ENCODE peak calls at places on chromosomes 16 and 17, in four cellular contexts. V, W, N and Y are unnamed samples.

GRCh38 chr16:90019543-90020259 is 445 bp upstream of the DBNDD1 start:
- DNase-seq in V (no peak), W (no peak), N (peak; percentile 85), Y (peak; percentile 49)

GRCh38 chr16:54993496-54993895 is 62.8 kb downstream of the IRX5 start:
- DNase-seq in V (no peak), W (no peak), N (no peak), Y (no peak)

GRCh38 chr17:47275245-47275984 is 21.8 kb downstream of the ITGB3 start:
- DNase-seq in V (no peak), W (peak; percentile 57), N (peak; percentile 78), Y (no peak)

GRCh38 chr16:685967-686366 is 1.8 kb upstream of the JMJD8 start:
- DNase-seq in V (no peak), W (no peak), N (peak; percentile 65), Y (peak; percentile 79)

GRCh38 chr17:75559958-75560533 is 27.6 kb upstream of the MYO15B start:
- DNase-seq in V (no peak), W (no peak), N (no peak), Y (no peak)

GRCh38 chr17:55444471-55445441 is 23.1 kb upstream of the MMD start:
- DNase-seq in V (no peak), W (no peak), N (peak; percentile 13), Y (no peak)

GRCh38 chr17:56608941-56609340 is 15.4 kb downstream of the NOG start:
- DNase-seq in V (no peak), W (no peak), N (no peak), Y (no peak)

GRCh38 chr16:11175850-11176341 is 80.1 kb downstream of the SOCS1 start:
- DNase-seq in V (no peak), W (no peak), N (no peak), Y (no peak)

GRCh38 chr17:64084086-64084939 is 45.6 kb downstream of the ERN1 start:
- DNase-seq in V (no peak), W (no peak), N (no peak), Y (peak; percentile 33)

GRCh38 chr17:68622423-68622822 is 21.3 kb upstream of the FAM20A start:
- DNase-seq in V (no peak), W (no peak), N (no peak), Y (no peak)

GRCh38 chr17:20207295-20207985 is 198.3 kb downstream of the SPECC1 start:
- DNase-seq in V (no peak), W (no peak), N (no peak), Y (no peak)

GRCh38 chr16:73011926-73012325 is 36.0 kb downstream of the ZFHX3 start:
- DNase-seq in V (no peak), W (no peak), N (no peak), Y (no peak)

GRCh38 chr17:29133146-29133713 is 47.0 kb downstream of the MYO18A start:
- DNase-seq in V (no peak), W (peak; percentile 72), N (no peak), Y (no peak)

GRCh38 chr16:58197314-58198012 is 443 bp downstream of the CSNK2A2 start:
- DNase-seq in V (no peak), W (no peak), N (peak; percentile 49), Y (peak; percentile 12)

GRCh38 chr17:32870027-32870670 is 6.8 kb downstream of the MYO1D start:
- DNase-seq in V (no peak), W (no peak), N (no peak), Y (no peak)

GRCh38 chr16:15422222-15422621 is 12.2 kb upstream of the BMERB1 start:
- DNase-seq in V (no peak), W (no peak), N (no peak), Y (no peak)

GRCh38 chr16:10180042-10180770 is 2.0 kb downstream of the GRIN2A start:
- DNase-seq in V (no peak), W (no peak), N (no peak), Y (no peak)

GRCh38 chr17:64538508-64539120 is 31.8 kb downstream of the CEP95 start:
- DNase-seq in V (no peak), W (no peak), N (no peak), Y (no peak)

GRCh38 chr17:72479113-72479512 is 358.3 kb downstream of the SOX9 start:
- DNase-seq in V (no peak), W (no peak), N (no peak), Y (no peak)

GRCh38 chr17:78771758-78772382 is 10.2 kb downstream of the CYTH1 start:
- DNase-seq in V (no peak), W (no peak), N (no peak), Y (no peak)

GRCh38 chr16:11955713-11956123 is 9.3 kb upstream of the TNFRSF17 start:
- DNase-seq in V (no peak), W (no peak), N (no peak), Y (no peak)

GRCh38 chr16:105521-105920 is 27.5 kb downstream of the MPG start:
- DNase-seq in V (no peak), W (no peak), N (no peak), Y (no peak)

GRCh38 chr16:76748698-76749097 is 442.3 kb upstream of the MON1B start:
- DNase-seq in V (no peak), W (no peak), N (no peak), Y (no peak)
- H3K27me3 ChIP-seq in V (no peaks in the 10 kb centered on the region), W (no peaks in the 10 kb centered on the region), N (no peaks in the 10 kb centered on the region), Y (no peaks in the 10 kb centered on the region)

GRCh38 chr16:56268799-56269198 is 77.5 kb downstream of the GNAO1 start:
- DNase-seq in V (no peak), W (no peak), N (no peak), Y (no peak)

GRCh38 chr16:56267888-56268287 is 76.6 kb downstream of the GNAO1 start:
- DNase-seq in V (no peak), W (no peak), N (no peak), Y (no peak)

GRCh38 chr16:56269824-56270684 is 78.8 kb downstream of the GNAO1 start:
- DNase-seq in V (no peak), W (no peak), N (peak; percentile 20), Y (no peak)

GRCh38 chr16:56270828-56271227 is 79.5 kb downstream of the GNAO1 start:
- DNase-seq in V (no peak), W (no peak), N (no peak), Y (no peak)

GRCh38 chr16:56269276-56269675 is 78.0 kb downstream of the GNAO1 start:
- DNase-seq in V (no peak), W (no peak), N (no peak), Y (no peak)
- H3K4me3 ChIP-seq in V (no peak overlapping the region), W (no peak overlapping the region), N (no peak overlapping the region), Y (no peak overlapping the region)

GRCh38 chr16:88530051-88530857 is 39.9 kb upstream of the ZC3H18 start:
- DNase-seq in V (no peak), W (no peak), N (no peak), Y (no peak)
- H3K4me1 ChIP-seq in V (peaks cover 6% of the 10 kb centered on the region), W (peaks cover 2% of the 10 kb centered on the region), N (peaks cover 9% of the 10 kb centered on the region), Y (no peaks in the 10 kb centered on the region)

GRCh38 chr17:83136931-83137330 is 57.5 kb downstream of the METRNL start:
- DNase-seq in V (no peak), W (no peak), N (no peak), Y (no peak)
- H3K27me3 ChIP-seq in V (no peaks in the 10 kb centered on the region), W (no peaks in the 10 kb centered on the region), N (no peaks in the 10 kb centered on the region), Y (no peaks in the 10 kb centered on the region)

DNA sequence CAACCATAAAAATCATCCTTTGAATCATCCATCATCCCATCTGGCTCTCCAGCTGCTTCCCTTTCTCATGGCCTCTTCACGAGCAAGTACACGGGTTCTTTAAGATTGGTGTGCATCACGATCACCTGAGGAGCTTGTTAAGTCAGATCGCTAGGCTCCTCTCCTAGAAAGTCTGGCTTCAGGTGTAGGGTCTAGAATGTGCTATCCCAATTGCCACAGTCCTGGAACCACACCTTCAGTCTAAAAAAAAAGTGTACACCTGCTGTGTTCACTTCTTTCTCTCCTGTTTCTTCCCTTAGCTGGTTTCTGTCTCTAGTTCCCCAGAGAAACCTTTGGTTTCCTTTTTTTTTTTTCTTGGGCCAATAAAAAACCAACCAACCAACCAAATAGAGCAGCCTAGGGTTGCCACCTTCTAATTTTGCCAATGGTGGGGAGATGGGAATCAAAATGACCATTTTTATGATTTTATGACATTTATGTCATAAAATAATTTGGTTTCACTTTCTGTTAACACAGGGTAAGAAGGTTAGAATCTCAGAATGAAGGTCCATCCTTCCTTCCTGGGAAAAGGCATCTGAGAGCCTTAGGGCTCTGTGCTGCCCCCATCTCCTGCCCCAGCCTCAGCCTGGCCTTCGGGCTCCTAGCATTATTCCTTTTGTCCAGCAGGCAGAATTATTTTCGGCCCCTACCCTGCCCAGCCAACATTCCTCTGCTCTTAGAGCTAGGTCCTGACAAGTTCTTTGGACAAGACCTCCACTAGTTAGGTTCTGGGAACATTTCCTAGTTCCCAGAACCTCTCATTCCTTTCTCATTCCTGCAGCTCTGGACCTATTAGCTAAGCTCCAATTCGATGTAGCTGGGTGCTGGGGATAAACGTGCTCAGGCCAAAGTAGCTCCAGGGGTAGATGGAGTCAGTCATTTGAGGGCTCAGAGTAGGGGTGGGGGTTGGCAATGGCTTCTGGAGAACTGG is 1.9 kb upstream of the GGT6 start:
- DNase-seq in V (no peak), W (no peak), N (no peak), Y (no peak)
- H3K4me3 ChIP-seq in V (no peak overlapping the region), W (peak overlapping the region; percentile 5), N (no peak overlapping the region), Y (no peak overlapping the region)

GRCh38 chr17:1511756-1512321 is 4.6 kb downstream of the INPP5K start:
- DNase-seq in V (no peak), W (no peak), N (peak; percentile 55), Y (no peak)
- H3K4me1 ChIP-seq in V (peaks cover 21% of the 10 kb centered on the region), W (peaks cover 16% of the 10 kb centered on the region), N (peaks cover 20% of the 10 kb centered on the region), Y (peaks cover 4% of the 10 kb centered on the region)

GRCh38 chr17:73748521-73748920 is 104.3 kb upstream of the SDK2 start:
- DNase-seq in V (no peak), W (no peak), N (no peak), Y (no peak)
- H3K27me3 ChIP-seq in V (no peaks in the 10 kb centered on the region), W (peaks cover 4% of the 10 kb centered on the region), N (no peaks in the 10 kb centered on the region), Y (no peaks in the 10 kb centered on the region)

GRCh38 chr16:86304868-86305267 is 205.5 kb upstream of the FOXF1 start:
- DNase-seq in V (no peak), W (no peak), N (no peak), Y (no peak)

GRCh38 chr16:86306046-86306644 is 204.2 kb upstream of the FOXF1 start:
- DNase-seq in V (no peak), W (no peak), N (no peak), Y (no peak)

GRCh38 chr16:86305440-86305839 is 204.9 kb upstream of the FOXF1 start:
- DNase-seq in V (no peak), W (no peak), N (no peak), Y (no peak)

GRCh38 chr16:86302710-86303109 is 207.6 kb upstream of the FOXF1 start:
- DNase-seq in V (no peak), W (no peak), N (no peak), Y (no peak)

DNA sequence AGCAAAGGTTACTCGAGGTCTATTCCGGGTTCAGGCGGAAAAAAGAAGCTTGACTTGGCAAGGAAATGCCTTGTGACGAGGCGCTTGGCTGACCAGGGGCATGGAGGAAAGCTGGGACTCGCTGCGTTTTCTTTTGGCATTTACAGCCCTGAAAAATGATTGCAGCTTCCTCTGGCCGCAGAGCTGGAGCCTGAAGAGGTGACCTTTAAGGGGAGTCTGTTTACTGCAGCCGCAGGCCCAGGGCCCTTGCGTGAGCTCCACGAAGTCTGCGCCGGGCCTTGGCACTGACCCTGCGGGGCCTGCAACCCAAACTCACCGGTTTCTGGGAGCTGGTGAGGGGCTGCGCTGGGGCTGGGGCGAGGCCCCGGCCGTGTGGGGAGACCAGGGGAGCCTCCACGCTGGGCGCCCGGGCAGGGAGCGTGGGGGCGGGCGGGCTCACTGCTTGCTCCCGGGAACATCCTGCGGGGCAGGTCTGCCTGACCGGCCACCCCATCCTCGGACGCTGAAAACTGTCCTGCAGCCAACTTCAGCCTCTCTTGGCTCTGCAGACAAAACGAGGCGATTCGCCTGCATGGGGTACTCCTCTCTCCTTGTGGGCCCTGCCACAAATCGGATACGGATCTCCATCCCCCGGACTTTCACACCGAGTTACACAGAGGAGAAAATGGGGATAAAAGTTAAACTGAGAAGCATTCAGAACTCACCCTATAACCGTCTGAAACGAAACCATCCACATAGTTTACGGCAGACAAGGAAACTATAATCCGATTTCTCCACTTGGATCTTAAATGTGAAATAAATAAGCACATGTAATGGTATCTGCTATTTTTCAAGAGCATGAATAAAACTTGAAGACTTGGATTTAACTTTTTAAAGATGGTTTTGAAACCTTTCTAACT is 206.3 kb upstream of the FOXF1 start:
- DNase-seq in V (no peak), W (no peak), N (no peak), Y (no peak)
- H3K4me3 ChIP-seq in V (no peak overlapping the region), W (no peak overlapping the region), N (no peak overlapping the region), Y (no peak overlapping the region)